ENCODE peak calls at places on chromosomes 11 and 22, in ten cellular contexts. One of them, this sample, is unnamed.

GRCh38 chr11:79007811-79008294 is 433.0 kb downstream of the TENM4 start:
- DNase-seq in uterus: no peak
- DNase-seq in spleen: no peak
- DNase-seq in H1: no peak
- DNase-seq in body of pancreas: no peak
- DNase-seq in A549: no peak
- DNase-seq in stomach: no peak
- DNase-seq in ovary: no peak
- DNase-seq in tibial nerve: no peak
- DNase-seq in prostate gland: no peak
- DNase-seq in this sample: no peak

GRCh38 chr11:115333106-115333505 is 171.1 kb downstream of the CADM1 start:
- DNase-seq in uterus: no peak
- DNase-seq in spleen: no peak
- DNase-seq in H1: no peak
- DNase-seq in body of pancreas: no peak
- DNase-seq in A549: no peak
- DNase-seq in stomach: no peak
- DNase-seq in ovary: no peak
- DNase-seq in tibial nerve: no peak
- DNase-seq in prostate gland: no peak
- DNase-seq in this sample: no peak

GRCh38 chr11:75303544-75304224 is 47.8 kb downstream of the ARRB1 start:
- DNase-seq in uterus: no peak
- DNase-seq in spleen: no peak
- DNase-seq in H1: no peak
- DNase-seq in body of pancreas: no peak
- DNase-seq in A549: no peak
- DNase-seq in stomach: no peak
- DNase-seq in ovary: no peak
- DNase-seq in tibial nerve: no peak
- DNase-seq in prostate gland: no peak
- DNase-seq in this sample: no peak

GRCh38 chr11:128180446-128181089 is 406.8 kb downstream of the ETS1 start:
- DNase-seq in uterus: no peak
- DNase-seq in spleen: no peak
- DNase-seq in H1: no peak
- DNase-seq in body of pancreas: no peak
- DNase-seq in A549: peak; percentile 62
- DNase-seq in stomach: no peak
- DNase-seq in ovary: no peak
- DNase-seq in tibial nerve: no peak
- DNase-seq in prostate gland: no peak
- DNase-seq in this sample: no peak

GRCh38 chr22:46958649-46959048 is 196.2 kb downstream of the TBC1D22A start:
- DNase-seq in uterus: no peak
- DNase-seq in spleen: no peak
- DNase-seq in H1: no peak
- DNase-seq in body of pancreas: no peak
- DNase-seq in A549: no peak
- DNase-seq in stomach: no peak
- DNase-seq in ovary: no peak
- DNase-seq in tibial nerve: no peak
- DNase-seq in prostate gland: no peak
- DNase-seq in this sample: no peak

GRCh38 chr11:34890812-34891211 is 25.4 kb downstream of the APIP start:
- DNase-seq in uterus: no peak
- DNase-seq in spleen: no peak
- DNase-seq in H1: no peak
- DNase-seq in body of pancreas: no peak
- DNase-seq in A549: peak; percentile 68
- DNase-seq in stomach: no peak
- DNase-seq in ovary: no peak
- DNase-seq in tibial nerve: no peak
- DNase-seq in prostate gland: no peak
- DNase-seq in this sample: no peak

GRCh38 chr11:74460481-74461154 is 6.7 kb downstream of the KCNE3 start:
- DNase-seq in uterus: no peak
- DNase-seq in spleen: no peak
- DNase-seq in H1: no peak
- DNase-seq in body of pancreas: no peak
- DNase-seq in A549: peak; percentile 23
- DNase-seq in stomach: no peak
- DNase-seq in ovary: no peak
- DNase-seq in tibial nerve: no peak
- DNase-seq in prostate gland: no peak
- DNase-seq in this sample: no peak

GRCh38 chr11:70586261-70587094 is 188.1 kb downstream of the CTTN start:
- DNase-seq in uterus: no peak
- DNase-seq in spleen: peak; percentile 51
- DNase-seq in H1: no peak
- DNase-seq in body of pancreas: no peak
- DNase-seq in A549: no peak
- DNase-seq in stomach: no peak
- DNase-seq in ovary: no peak
- DNase-seq in tibial nerve: no peak
- DNase-seq in prostate gland: no peak
- DNase-seq in this sample: no peak

GRCh38 chr11:22458141-22458540 is 120.0 kb downstream of the SLC17A6 start:
- DNase-seq in uterus: no peak
- DNase-seq in spleen: no peak
- DNase-seq in H1: no peak
- DNase-seq in body of pancreas: no peak
- DNase-seq in A549: no peak
- DNase-seq in stomach: no peak
- DNase-seq in ovary: no peak
- DNase-seq in tibial nerve: no peak
- DNase-seq in prostate gland: no peak
- DNase-seq in this sample: no peak

GRCh38 chr11:96299155-96299883 is 43.7 kb downstream of the MAML2 start:
- DNase-seq in uterus: no peak
- DNase-seq in spleen: no peak
- DNase-seq in H1: no peak
- DNase-seq in body of pancreas: no peak
- DNase-seq in A549: no peak
- DNase-seq in stomach: no peak
- DNase-seq in ovary: no peak
- DNase-seq in tibial nerve: no peak
- DNase-seq in prostate gland: no peak
- DNase-seq in this sample: no peak

GRCh38 chr11:9573775-9574555 is 495 bp downstream of the WEE1 start:
- DNase-seq in uterus: peak; percentile 42
- DNase-seq in spleen: peak; percentile 89
- DNase-seq in H1: no peak
- DNase-seq in body of pancreas: peak; percentile 39
- DNase-seq in A549: no peak
- DNase-seq in stomach: peak; percentile 31
- DNase-seq in ovary: peak; percentile 63
- DNase-seq in tibial nerve: no peak
- DNase-seq in prostate gland: no peak
- DNase-seq in this sample: no peak

DNA sequence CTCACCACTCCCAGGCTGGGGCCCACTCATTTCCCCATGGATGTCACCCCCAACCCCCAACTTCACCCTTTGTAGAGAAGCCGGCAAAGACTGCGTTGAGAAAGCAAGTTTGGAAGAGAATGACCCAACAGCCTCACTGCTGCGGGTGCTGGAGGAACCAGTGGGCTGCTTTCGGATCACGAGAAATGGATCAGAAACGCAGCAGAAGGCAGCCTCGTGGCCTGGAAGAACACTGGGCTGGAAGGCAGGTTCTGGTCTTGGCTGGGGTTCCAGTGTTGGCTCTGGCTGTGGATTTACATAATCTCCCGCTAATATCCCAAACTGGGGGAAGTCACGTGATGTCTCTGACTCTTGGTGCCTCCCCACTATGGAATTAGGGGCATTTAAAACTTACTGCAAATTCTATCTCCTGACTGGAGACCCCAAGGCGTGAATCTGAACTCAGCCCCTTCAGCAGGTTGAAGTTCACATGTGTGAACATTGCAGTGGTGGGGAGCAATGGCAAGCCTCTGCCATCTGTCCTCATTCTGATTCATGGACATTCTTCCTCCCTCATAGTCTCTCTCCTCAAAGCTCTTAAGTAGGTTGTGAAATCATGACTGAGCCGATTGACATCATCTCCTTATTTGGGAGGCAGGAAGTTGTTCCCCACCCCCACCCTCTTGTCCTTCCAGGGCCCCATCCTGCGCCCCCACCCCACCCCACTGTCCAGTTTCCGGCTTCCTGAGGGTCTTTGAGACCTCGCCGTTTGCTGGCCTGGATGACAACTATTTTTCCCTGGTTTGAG is 37.0 kb upstream of the TIMP3 start:
- DNase-seq in uterus: peak; percentile 84
- DNase-seq in spleen: no peak
- DNase-seq in H1: no peak
- DNase-seq in body of pancreas: no peak
- DNase-seq in A549: peak; percentile 41
- DNase-seq in stomach: no peak
- DNase-seq in ovary: no peak
- DNase-seq in tibial nerve: peak; percentile 45
- DNase-seq in prostate gland: no peak
- DNase-seq in this sample: no peak
- H3K27ac ChIP-seq in uterus: peak overlapping the region; percentile 71
- H3K27ac ChIP-seq in spleen: peak overlapping the region; percentile 58
- H3K27ac ChIP-seq in H1: no peak overlapping the region
- H3K27ac ChIP-seq in body of pancreas: no peak overlapping the region
- H3K27ac ChIP-seq in A549: no peak overlapping the region
- H3K27ac ChIP-seq in stomach: peak overlapping the region; percentile 77
- H3K27ac ChIP-seq in ovary: no peak overlapping the region
- H3K27ac ChIP-seq in tibial nerve: peak overlapping the region; percentile 67
- H3K27ac ChIP-seq in prostate gland: peak overlapping the region; percentile 24
- H3K27ac ChIP-seq in this sample: peak overlapping the region; percentile 88

GRCh38 chr22:36464715-36465231 is 16.7 kb downstream of the TXN2 start:
- DNase-seq in uterus: no peak
- DNase-seq in spleen: no peak
- DNase-seq in H1: no peak
- DNase-seq in body of pancreas: peak; percentile 49
- DNase-seq in A549: no peak
- DNase-seq in stomach: no peak
- DNase-seq in ovary: no peak
- DNase-seq in tibial nerve: no peak
- DNase-seq in prostate gland: no peak
- DNase-seq in this sample: no peak

GRCh38 chr22:36461665-36462474 is 19.6 kb downstream of the TXN2 start:
- DNase-seq in uterus: peak; percentile 55
- DNase-seq in spleen: no peak
- DNase-seq in H1: peak; percentile 64
- DNase-seq in body of pancreas: peak; percentile 71
- DNase-seq in A549: peak; percentile 90
- DNase-seq in stomach: no peak
- DNase-seq in ovary: no peak
- DNase-seq in tibial nerve: no peak
- DNase-seq in prostate gland: no peak
- DNase-seq in this sample: no peak

GRCh38 chr22:36462475-36462790 is 19.0 kb downstream of the TXN2 start:
- DNase-seq in uterus: no peak
- DNase-seq in spleen: no peak
- DNase-seq in H1: no peak
- DNase-seq in body of pancreas: no peak
- DNase-seq in A549: no peak
- DNase-seq in stomach: no peak
- DNase-seq in ovary: no peak
- DNase-seq in tibial nerve: no peak
- DNase-seq in prostate gland: no peak
- DNase-seq in this sample: no peak

GRCh38 chr22:36465232-36466021 is 16.0 kb downstream of the TXN2 start:
- DNase-seq in uterus: peak; percentile 79
- DNase-seq in spleen: peak; percentile 79
- DNase-seq in H1: no peak
- DNase-seq in body of pancreas: peak; percentile 97
- DNase-seq in A549: peak; percentile 87
- DNase-seq in stomach: peak; percentile 89
- DNase-seq in ovary: peak; percentile 74
- DNase-seq in tibial nerve: no peak
- DNase-seq in prostate gland: peak; percentile 89
- DNase-seq in this sample: no peak

GRCh38 chr22:36463783-36464184 is 17.7 kb downstream of the TXN2 start:
- DNase-seq in uterus: no peak
- DNase-seq in spleen: peak; percentile 90
- DNase-seq in H1: no peak
- DNase-seq in body of pancreas: no peak
- DNase-seq in A549: no peak
- DNase-seq in stomach: no peak
- DNase-seq in ovary: no peak
- DNase-seq in tibial nerve: no peak
- DNase-seq in prostate gland: no peak
- DNase-seq in this sample: no peak
- TF ChIP-seq POLR2A in uterus: peak; percentile 7
- TF ChIP-seq POLR2A in spleen: no peak
- TF ChIP-seq POLR2A in H1: no peak
- TF ChIP-seq POLR2A in body of pancreas: no peak
- TF ChIP-seq POLR2A in A549: no peak
- TF ChIP-seq POLR2A in stomach: no peak
- TF ChIP-seq POLR2A in ovary: no peak
- TF ChIP-seq POLR2A in tibial nerve: no peak
- TF ChIP-seq POLR2A in prostate gland: no peak
- TF ChIP-seq POLR2A in this sample: no peak

DNA sequence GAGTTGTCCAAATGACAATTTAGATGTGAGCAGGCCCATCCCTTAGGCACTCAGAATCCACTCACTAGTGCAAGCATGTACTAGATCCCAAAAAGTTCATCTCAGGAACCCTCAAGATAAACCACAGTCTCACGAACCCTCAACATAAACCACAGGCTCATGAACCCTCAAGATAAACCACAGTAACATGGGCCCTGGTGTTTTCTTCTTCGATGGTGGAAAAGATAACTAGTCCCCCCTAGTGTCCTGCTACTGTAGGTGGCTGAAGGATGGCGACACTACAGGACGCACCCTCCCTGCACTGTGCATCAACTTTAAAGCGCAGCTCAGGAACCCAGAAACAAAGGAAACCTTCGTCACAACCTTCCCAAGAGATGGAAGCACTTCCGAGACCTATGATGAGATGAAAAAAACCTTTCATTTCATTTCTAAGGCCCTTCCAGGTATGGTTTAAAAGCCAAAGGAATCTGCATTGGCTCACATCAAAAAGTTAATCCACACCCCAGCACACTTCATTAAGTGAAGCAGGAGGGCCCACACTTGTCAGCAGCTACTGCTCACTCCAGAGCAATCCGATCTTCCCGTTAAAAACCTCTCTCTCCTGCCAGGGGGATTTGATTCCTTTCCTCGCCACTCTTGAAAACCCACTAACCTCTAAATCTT is 2.4 kb downstream of the LARGE1 start:
- DNase-seq in uterus: no peak
- DNase-seq in spleen: no peak
- DNase-seq in H1: no peak
- DNase-seq in body of pancreas: no peak
- DNase-seq in A549: peak; percentile 26
- DNase-seq in stomach: no peak
- DNase-seq in ovary: no peak
- DNase-seq in tibial nerve: no peak
- DNase-seq in prostate gland: no peak
- DNase-seq in this sample: no peak
- H3K4me3 ChIP-seq in uterus: no peak overlapping the region
- H3K4me3 ChIP-seq in spleen: no peak overlapping the region
- H3K4me3 ChIP-seq in H1: peak overlapping the region; percentile 79
- H3K4me3 ChIP-seq in body of pancreas: no peak overlapping the region
- H3K4me3 ChIP-seq in A549: no peak overlapping the region
- H3K4me3 ChIP-seq in stomach: peak overlapping the region; percentile 71
- H3K4me3 ChIP-seq in ovary: peak overlapping the region; percentile 10
- H3K4me3 ChIP-seq in tibial nerve: no peak overlapping the region
- H3K4me3 ChIP-seq in prostate gland: no peak overlapping the region
- H3K4me3 ChIP-seq in this sample: no peak overlapping the region

GRCh38 chr22:30224161-30224857 is 22.2 kb downstream of the LIF start:
- DNase-seq in uterus: no peak
- DNase-seq in spleen: no peak
- DNase-seq in H1: no peak
- DNase-seq in body of pancreas: no peak
- DNase-seq in A549: peak; percentile 94
- DNase-seq in stomach: no peak
- DNase-seq in ovary: no peak
- DNase-seq in tibial nerve: no peak
- DNase-seq in prostate gland: no peak
- DNase-seq in this sample: no peak
- H3K27ac ChIP-seq in uterus: no peak overlapping the region
- H3K27ac ChIP-seq in spleen: peak overlapping the region; percentile 10
- H3K27ac ChIP-seq in H1: no peak overlapping the region
- H3K27ac ChIP-seq in body of pancreas: no peak overlapping the region
- H3K27ac ChIP-seq in A549: peak overlapping the region; percentile 95
- H3K27ac ChIP-seq in stomach: no peak overlapping the region
- H3K27ac ChIP-seq in ovary: no peak overlapping the region
- H3K27ac ChIP-seq in tibial nerve: no peak overlapping the region
- H3K27ac ChIP-seq in prostate gland: no peak overlapping the region
- H3K27ac ChIP-seq in this sample: no peak overlapping the region

This sample was measured in esophagus squamous epithelium.